ENCODE peak calls at places on chromosomes 4 and X, in four cellular contexts. One of them, this sample, is unnamed.

GRCh38 chr4:122827258-122827887 is 742 bp downstream of the FGF2 start:
- DNase-seq in neuronal stem cell: peak; percentile 23
- DNase-seq in AG09309: no peak
- DNase-seq in CD8-positive, alpha-beta memory T cell: no peak
- DNase-seq in this sample: no peak

GRCh38 chrX:40273356-40274050 is 175.7 kb upstream of the BCOR start:
- DNase-seq in neuronal stem cell: no peak
- DNase-seq in CD8-positive, alpha-beta memory T cell: no peak
- DNase-seq in AG09309: no peak
- DNase-seq in this sample: no peak

GRCh38 chr4:76211769-76212168 is 1.9 kb downstream of the SCARB2 start:
- DNase-seq in CD8-positive, alpha-beta memory T cell: no peak
- DNase-seq in AG09309: no peak
- DNase-seq in neuronal stem cell: no peak
- DNase-seq in this sample: no peak

GRCh38 chr4:26267087-26267486 is 53.7 kb upstream of the RBPJ start:
- DNase-seq in AG09309: peak; percentile 7
- DNase-seq in CD8-positive, alpha-beta memory T cell: no peak
- DNase-seq in neuronal stem cell: no peak
- DNase-seq in this sample: no peak

GRCh38 chr4:113476800-113477199 is 284.7 kb downstream of the CAMK2D start:
- DNase-seq in CD8-positive, alpha-beta memory T cell: no peak
- DNase-seq in neuronal stem cell: no peak
- DNase-seq in AG09309: no peak
- DNase-seq in this sample: no peak

GRCh38 chr4:17502764-17503163 is 9.1 kb downstream of the QDPR start:
- DNase-seq in AG09309: no peak
- DNase-seq in CD8-positive, alpha-beta memory T cell: no peak
- DNase-seq in neuronal stem cell: no peak
- DNase-seq in this sample: no peak

GRCh38 chrX:20362268-20363002 is 95.7 kb upstream of the RPS6KA3 start:
- DNase-seq in AG09309: no peak
- DNase-seq in neuronal stem cell: no peak
- DNase-seq in CD8-positive, alpha-beta memory T cell: no peak
- DNase-seq in this sample: peak; percentile 50

GRCh38 chr4:181536196-181536746 is 706.9 kb upstream of the TENM3 start:
- DNase-seq in neuronal stem cell: no peak
- DNase-seq in CD8-positive, alpha-beta memory T cell: no peak
- DNase-seq in AG09309: no peak
- DNase-seq in this sample: no peak

GRCh38 chrX:46400530-46400929 is 144.7 kb downstream of the ZNF674 start:
- DNase-seq in CD8-positive, alpha-beta memory T cell: no peak
- DNase-seq in AG09309: no peak
- DNase-seq in neuronal stem cell: no peak
- DNase-seq in this sample: no peak

GRCh38 chr4:54016504-54016903 is 47.9 kb downstream of the CHIC2 start:
- DNase-seq in neuronal stem cell: no peak
- DNase-seq in AG09309: no peak
- DNase-seq in CD8-positive, alpha-beta memory T cell: no peak
- DNase-seq in this sample: no peak

GRCh38 chr4:53026233-53026632 is 164.1 kb downstream of the RASL11B start:
- DNase-seq in CD8-positive, alpha-beta memory T cell: no peak
- DNase-seq in AG09309: no peak
- DNase-seq in neuronal stem cell: no peak
- DNase-seq in this sample: no peak

GRCh38 chrX:150476183-150476699 is 92.2 kb upstream of the MTM1 start:
- DNase-seq in CD8-positive, alpha-beta memory T cell: no peak
- DNase-seq in neuronal stem cell: no peak
- DNase-seq in AG09309: peak; percentile 11
- DNase-seq in this sample: peak; percentile 35

GRCh38 chrX:15750611-15751159 is 12.6 kb downstream of the CA5B start:
- DNase-seq in AG09309: no peak
- DNase-seq in CD8-positive, alpha-beta memory T cell: no peak
- DNase-seq in neuronal stem cell: no peak
- DNase-seq in this sample: no peak

GRCh38 chrX:38770152-38770551 is 31.1 kb upstream of the MID1IP1 start:
- DNase-seq in AG09309: no peak
- DNase-seq in neuronal stem cell: no peak
- DNase-seq in CD8-positive, alpha-beta memory T cell: no peak
- DNase-seq in this sample: no peak

GRCh38 chr4:125323547-125324100 is 8.9 kb downstream of the FAT4 start:
- DNase-seq in AG09309: no peak
- DNase-seq in CD8-positive, alpha-beta memory T cell: no peak
- DNase-seq in neuronal stem cell: no peak
- DNase-seq in this sample: no peak

GRCh38 chr4:125331116-125331515 is 16.4 kb downstream of the FAT4 start:
- DNase-seq in CD8-positive, alpha-beta memory T cell: no peak
- DNase-seq in neuronal stem cell: no peak
- DNase-seq in AG09309: no peak
- DNase-seq in this sample: no peak

GRCh38 chr4:125321709-125322362 is 7.1 kb downstream of the FAT4 start:
- DNase-seq in AG09309: no peak
- DNase-seq in CD8-positive, alpha-beta memory T cell: no peak
- DNase-seq in neuronal stem cell: no peak
- DNase-seq in this sample: peak; percentile 48

GRCh38 chr4:125322363-125322730 is 7.6 kb downstream of the FAT4 start:
- DNase-seq in AG09309: no peak
- DNase-seq in neuronal stem cell: no peak
- DNase-seq in CD8-positive, alpha-beta memory T cell: no peak
- DNase-seq in this sample: peak; percentile 72

DNA sequence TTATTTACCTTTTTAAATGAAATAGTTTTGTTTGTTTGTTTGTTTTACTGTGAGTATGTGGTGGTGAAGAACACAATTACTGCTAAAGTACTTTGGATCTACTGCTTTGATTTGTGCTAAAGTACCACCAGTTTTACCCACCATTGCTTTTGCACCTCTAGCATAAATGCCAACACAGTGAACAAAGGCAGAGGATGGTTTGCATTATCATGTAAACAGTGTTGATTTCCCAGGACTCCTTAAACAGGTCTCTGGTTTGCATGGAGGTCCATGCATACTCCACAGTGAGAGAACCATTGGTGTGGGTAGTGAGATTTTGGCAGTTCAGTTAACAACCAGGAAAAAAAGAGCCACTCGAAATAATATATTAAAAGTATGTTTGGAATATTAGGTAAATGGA is 11.0 kb downstream of the FAT4 start:
- DNase-seq in AG09309: no peak
- DNase-seq in neuronal stem cell: no peak
- DNase-seq in CD8-positive, alpha-beta memory T cell: no peak
- DNase-seq in this sample: no peak
- H3K4me3 ChIP-seq in AG09309: no peak overlapping the region
- H3K4me3 ChIP-seq in neuronal stem cell: no peak overlapping the region
- H3K4me3 ChIP-seq in CD8-positive, alpha-beta memory T cell: no peak overlapping the region
- H3K4me3 ChIP-seq in this sample: no peak overlapping the region

GRCh38 chrX:74419861-74420193 is 1.5 kb upstream of the SLC16A2 start:
- DNase-seq in AG09309: no peak
- DNase-seq in neuronal stem cell: peak; percentile 9
- DNase-seq in CD8-positive, alpha-beta memory T cell: no peak
- DNase-seq in this sample: no peak
- H3K4me3 ChIP-seq in AG09309: peak overlapping the region; percentile 67
- H3K4me3 ChIP-seq in neuronal stem cell: peak overlapping the region; percentile 85
- H3K4me3 ChIP-seq in CD8-positive, alpha-beta memory T cell: peak overlapping the region; percentile 39
- H3K4me3 ChIP-seq in this sample: peak overlapping the region; percentile 58

DNA sequence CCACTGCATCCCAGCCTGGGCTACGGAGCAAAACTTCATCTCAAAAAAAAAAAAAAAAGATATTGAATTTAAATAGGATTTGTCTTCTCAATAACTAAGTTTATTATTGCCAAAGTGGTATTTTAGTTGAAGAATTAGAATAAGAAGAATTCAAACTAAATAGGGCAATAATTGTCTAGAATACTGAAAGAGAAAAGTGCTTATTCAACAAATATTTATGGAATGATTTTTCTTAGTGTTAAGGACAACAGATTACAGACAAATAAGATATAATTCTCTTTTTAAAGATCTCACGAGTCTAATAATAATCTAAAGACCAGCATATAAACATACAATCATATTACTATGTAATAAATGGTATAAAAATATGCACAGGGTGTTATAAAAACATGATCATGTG is 33.6 kb upstream of the ZFP42 start:
- DNase-seq in neuronal stem cell: no peak
- DNase-seq in CD8-positive, alpha-beta memory T cell: no peak
- DNase-seq in AG09309: no peak
- DNase-seq in this sample: no peak
- H3K4me3 ChIP-seq in neuronal stem cell: no peak overlapping the region
- H3K4me3 ChIP-seq in CD8-positive, alpha-beta memory T cell: no peak overlapping the region
- H3K4me3 ChIP-seq in AG09309: no peak overlapping the region
- H3K4me3 ChIP-seq in this sample: no peak overlapping the region

DNA sequence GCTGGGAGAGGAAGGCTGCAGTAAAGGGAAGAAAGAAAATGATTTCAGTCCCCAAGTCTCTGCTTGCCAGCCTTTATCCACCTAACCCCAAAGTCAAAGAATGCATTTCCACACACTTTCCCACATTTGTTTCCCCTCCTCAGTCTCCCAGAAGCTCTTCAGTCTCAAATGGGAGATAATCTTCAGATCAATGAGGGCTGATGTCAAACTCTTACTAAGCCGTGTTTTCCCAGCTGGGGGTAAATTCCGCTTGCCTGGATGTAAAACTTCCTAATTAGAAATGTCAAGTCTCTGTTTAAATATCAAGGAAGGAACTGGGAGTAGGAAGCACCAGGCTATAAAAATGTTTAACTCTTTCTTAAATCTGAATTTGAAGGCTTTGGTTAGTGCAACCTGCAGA is 601.3 kb upstream of the ACTRT1 start:
- DNase-seq in CD8-positive, alpha-beta memory T cell: no peak
- DNase-seq in AG09309: no peak
- DNase-seq in neuronal stem cell: peak; percentile 51
- DNase-seq in this sample: no peak
- H3K4me3 ChIP-seq in CD8-positive, alpha-beta memory T cell: no peak overlapping the region
- H3K4me3 ChIP-seq in AG09309: no peak overlapping the region
- H3K4me3 ChIP-seq in neuronal stem cell: no peak overlapping the region
- H3K4me3 ChIP-seq in this sample: no peak overlapping the region